ENCODE peak calls at places on chromosome 16, in five cellular contexts. X is AG04450, I is NB4, M is endodermal cell, G is epithelial cell of esophagus. U is an unnamed sample.

GRCh38 chr16:85445779-85446222 is 167.3 kb upstream of the GSE1 start:
- DNase-seq in X (no peak), I (no peak), M (no peak), G (no peak), U (no peak)

GRCh38 chr16:88743693-88744519 is 37.6 kb downstream of the CTU2 start:
- DNase-seq in X (no peak), I (peak), M (peak), G (peak), U (peak)

GRCh38 chr16:68469728-68470460 is 21.6 kb upstream of the SMPD3 start:
- DNase-seq in X (no peak), I (no peak), M (no peak), G (no peak), U (no peak)

GRCh38 chr16:69799601-69800000 is 37.5 kb downstream of the WWP2 start:
- DNase-seq in X (no peak), I (no peak), M (no peak), G (no peak), U (no peak)

GRCh38 chr16:56950881-56951771 is 10.6 kb upstream of the CETP start:
- DNase-seq in X (no peak), I (peak), M (peak), G (peak), U (peak)

GRCh38 chr16:8885674-8886592 is 3.8 kb downstream of the LITAFD start:
- DNase-seq in X (no peak), I (peak), M (peak), G (peak), U (peak)

GRCh38 chr16:23852794-23853562 is 17.2 kb downstream of the PRKCB start:
- DNase-seq in X (no peak), I (peak), M (no peak), G (no peak), U (no peak)

GRCh38 chr16:85276741-85277140 is 164.5 kb upstream of the CIBAR2 start:
- DNase-seq in X (no peak), I (no peak), M (no peak), G (no peak), U (no peak)

GRCh38 chr16:57948027-57948426 is 22.9 kb downstream of the CNGB1 start:
- DNase-seq in X (no peak), I (no peak), M (no peak), G (no peak), U (no peak)

GRCh38 chr16:24540575-24541240 is 1.3 kb downstream of the RBBP6 start:
- DNase-seq in X (no peak), I (peak), M (peak), G (peak), U (peak)

GRCh38 chr16:69482410-69482951 is 58.1 kb downstream of the CYB5B start:
- DNase-seq in X (no peak), I (no peak), M (peak), G (no peak), U (no peak)

GRCh38 chr16:19765860-19766553 is 47.9 kb downstream of the IQCK start:
- DNase-seq in X (no peak), I (no peak), M (no peak), G (no peak), U (no peak)

GRCh38 chr16:70800306-70800705 is 652 bp downstream of the VAC14 start:
- DNase-seq in X (no peak), I (no peak), M (no peak), G (no peak), U (no peak)

GRCh38 chr16:69833357-69833781 is 71.2 kb downstream of the WWP2 start:
- DNase-seq in X (no peak), I (no peak), M (no peak), G (no peak), U (no peak)

GRCh38 chr16:62755938-62756337 is 719.7 kb upstream of the CDH8 start:
- DNase-seq in X (no peak), I (peak), M (no peak), G (no peak), U (no peak)

GRCh38 chr16:89143201-89143741 is 28.3 kb upstream of the CDH15 start:
- DNase-seq in X (no peak), I (no peak), M (no peak), G (no peak), U (no peak)

GRCh38 chr16:11502239-11502638 is 84.5 kb downstream of the LITAF start:
- DNase-seq in X (no peak), I (no peak), M (no peak), G (no peak), U (no peak)

GRCh38 chr16:14286381-14287230 is 215.5 kb downstream of the MRTFB start:
- DNase-seq in X (no peak), I (no peak), M (peak), G (no peak), U (no peak)

GRCh38 chr16:82181456-82182185 is 11.6 kb upstream of the MPHOSPH6 start:
- DNase-seq in X (no peak), I (no peak), M (no peak), G (no peak), U (no peak)

GRCh38 chr16:57694556-57695377 is at the start of gene DRC7:
- DNase-seq in X (no peak), I (peak), M (peak), G (peak), U (peak)

GRCh38 chr16:49332589-49333267 is 40.9 kb upstream of the C16orf78 start:
- DNase-seq in X (no peak), I (no peak), M (no peak), G (no peak), U (no peak)

GRCh38 chr16:9607512-9608230 is 516.2 kb downstream of the HAPSTR1 start:
- DNase-seq in X (no peak), I (no peak), M (no peak), G (peak), U (no peak)

GRCh38 chr16:3578121-3578520 is 918 bp upstream of the NLRC3 start:
- DNase-seq in X (no peak), I (peak), M (no peak), G (no peak), U (no peak)
- H3K4me3 ChIP-seq in X (no peak), I (peak), M (no peak), G (no peak), U (no peak)

GRCh38 chr16:524274-525011 is 3.1 kb upstream of the CAPN15 start:
- DNase-seq in X (no peak), I (no peak), M (no peak), G (no peak), U (no peak)

GRCh38 chr16:526181-527014 is 1.1 kb upstream of the CAPN15 start:
- DNase-seq in X (no peak), I (peak), M (peak), G (peak), U (peak)

GRCh38 chr16:523097-523741 is 4.3 kb upstream of the CAPN15 start:
- DNase-seq in X (no peak), I (no peak), M (no peak), G (no peak), U (no peak)

GRCh38 chr16:525520-526180 is 1.9 kb upstream of the CAPN15 start:
- DNase-seq in X (peak), I (peak), M (no peak), G (peak), U (peak)

GRCh38 chr16:525123-525519 is 2.4 kb upstream of the CAPN15 start:
- DNase-seq in X (no peak), I (no peak), M (no peak), G (no peak), U (no peak)
- H3K4me3 ChIP-seq in X (no peak), I (no peak), M (no peak), G (no peak), U (no peak)

GRCh38 chr16:17339764-17340541 is 130.8 kb downstream of the XYLT1 start:
- DNase-seq in X (no peak), I (no peak), M (no peak), G (peak), U (peak)
- H3K4me3 ChIP-seq in X (no peak), I (no peak), M (no peak), G (no peak), U (no peak)

GRCh38 chr16:3623642-3624041 is 12.2 kb upstream of the SLX4 start:
- DNase-seq in X (no peak), I (no peak), M (no peak), G (no peak), U (no peak)

GRCh38 chr16:3612510-3613466 is 1.4 kb upstream of the SLX4 start:
- DNase-seq in X (no peak), I (peak), M (no peak), G (no peak), U (no peak)

DNA sequence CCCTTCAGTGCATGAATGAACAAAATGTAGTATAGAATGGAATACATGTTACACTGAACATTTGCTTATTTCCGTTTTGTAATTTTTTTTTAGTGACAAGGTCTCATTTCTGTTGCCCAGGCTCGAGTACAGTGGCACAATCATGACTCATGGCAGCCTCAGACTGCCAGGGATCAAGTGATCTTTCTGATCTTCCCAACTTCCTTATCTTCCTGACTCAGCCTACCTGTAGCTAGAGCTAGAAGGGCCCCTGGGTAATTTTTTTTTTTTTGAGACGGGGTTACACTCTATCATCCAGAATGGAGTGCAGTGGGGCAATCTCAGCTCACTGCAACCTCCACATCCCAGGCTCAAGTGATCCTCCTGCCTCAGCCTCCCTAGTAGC is 7.4 kb upstream of the SLX4 start:
- DNase-seq in X (no peak), I (peak), M (no peak), G (peak), U (peak)
- H3K4me3 ChIP-seq in X (no peak), I (no peak), M (no peak), G (no peak), U (no peak)